ENCODE peak calls at places on chromosomes 6 and 20, in eight cellular contexts. One of them, this sample, is unnamed.

GRCh38 chr20:18496740-18497592 is at the start of gene RBBP9:
- DNase-seq in A549: peak
- DNase-seq in fibroblast of the conjunctiva: peak
- DNase-seq in anterior cingulate cortex: peak
- DNase-seq in stimulated activated CD4-positive, alpha-beta T cell treated with anti-CD3 and anti-CD28 coated beads, Interleukin-12 subunit alpha, Interleukin-12 subunit beta, amount 100 ng/mL, for 4 hours: peak
- DNase-seq in cardiac fibroblast: peak
- DNase-seq in ELR: peak
- DNase-seq in NCI-H82: peak
- DNase-seq in this sample: peak

GRCh38 chr20:3670945-3671344 is 7.7 kb upstream of the GFRA4 start:
- DNase-seq in fibroblast of the conjunctiva: no peak
- DNase-seq in anterior cingulate cortex: no peak
- DNase-seq in cardiac fibroblast: no peak
- DNase-seq in NCI-H82: no peak
- DNase-seq in stimulated activated CD4-positive, alpha-beta T cell treated with anti-CD3 and anti-CD28 coated beads, Interleukin-12 subunit alpha, Interleukin-12 subunit beta, amount 100 ng/mL, for 4 hours: no peak
- DNase-seq in A549: no peak
- DNase-seq in ELR: no peak
- DNase-seq in this sample: no peak

GRCh38 chr6:125008957-125009356 is 46.7 kb downstream of the RNF217 start:
- DNase-seq in cardiac fibroblast: no peak
- DNase-seq in stimulated activated CD4-positive, alpha-beta T cell treated with anti-CD3 and anti-CD28 coated beads, Interleukin-12 subunit alpha, Interleukin-12 subunit beta, amount 100 ng/mL, for 4 hours: no peak
- DNase-seq in anterior cingulate cortex: no peak
- DNase-seq in A549: no peak
- DNase-seq in NCI-H82: no peak
- DNase-seq in fibroblast of the conjunctiva: no peak
- DNase-seq in ELR: no peak
- DNase-seq in this sample: no peak

GRCh38 chr6:134585529-134585873 is 267.6 kb upstream of the SGK1 start:
- DNase-seq in fibroblast of the conjunctiva: no peak
- DNase-seq in ELR: no peak
- DNase-seq in anterior cingulate cortex: no peak
- DNase-seq in NCI-H82: no peak
- DNase-seq in stimulated activated CD4-positive, alpha-beta T cell treated with anti-CD3 and anti-CD28 coated beads, Interleukin-12 subunit alpha, Interleukin-12 subunit beta, amount 100 ng/mL, for 4 hours: no peak
- DNase-seq in cardiac fibroblast: no peak
- DNase-seq in A549: no peak
- DNase-seq in this sample: no peak

GRCh38 chr20:51456511-51457280 is 85.8 kb downstream of the NFATC2 start:
- DNase-seq in cardiac fibroblast: peak
- DNase-seq in anterior cingulate cortex: peak
- DNase-seq in NCI-H82: peak
- DNase-seq in fibroblast of the conjunctiva: peak
- DNase-seq in A549: peak
- DNase-seq in stimulated activated CD4-positive, alpha-beta T cell treated with anti-CD3 and anti-CD28 coated beads, Interleukin-12 subunit alpha, Interleukin-12 subunit beta, amount 100 ng/mL, for 4 hours: no peak
- DNase-seq in ELR: peak
- DNase-seq in this sample: peak

GRCh38 chr6:57324538-57324937 is 7.1 kb downstream of the PRIM2 start:
- DNase-seq in anterior cingulate cortex: no peak
- DNase-seq in NCI-H82: no peak
- DNase-seq in A549: no peak
- DNase-seq in cardiac fibroblast: peak
- DNase-seq in stimulated activated CD4-positive, alpha-beta T cell treated with anti-CD3 and anti-CD28 coated beads, Interleukin-12 subunit alpha, Interleukin-12 subunit beta, amount 100 ng/mL, for 4 hours: no peak
- DNase-seq in fibroblast of the conjunctiva: no peak
- DNase-seq in ELR: peak
- DNase-seq in this sample: peak

GRCh38 chr6:42714098-42714761 is 8.2 kb downstream of the PRPH2 start:
- DNase-seq in anterior cingulate cortex: no peak
- DNase-seq in A549: no peak
- DNase-seq in fibroblast of the conjunctiva: peak
- DNase-seq in ELR: peak
- DNase-seq in stimulated activated CD4-positive, alpha-beta T cell treated with anti-CD3 and anti-CD28 coated beads, Interleukin-12 subunit alpha, Interleukin-12 subunit beta, amount 100 ng/mL, for 4 hours: no peak
- DNase-seq in NCI-H82: no peak
- DNase-seq in cardiac fibroblast: peak
- DNase-seq in this sample: no peak

GRCh38 chr20:63165538-63166422 is 50.2 kb downstream of the YTHDF1 start:
- DNase-seq in cardiac fibroblast: no peak
- DNase-seq in stimulated activated CD4-positive, alpha-beta T cell treated with anti-CD3 and anti-CD28 coated beads, Interleukin-12 subunit alpha, Interleukin-12 subunit beta, amount 100 ng/mL, for 4 hours: no peak
- DNase-seq in ELR: no peak
- DNase-seq in fibroblast of the conjunctiva: no peak
- DNase-seq in NCI-H82: no peak
- DNase-seq in A549: no peak
- DNase-seq in anterior cingulate cortex: no peak
- DNase-seq in this sample: no peak

GRCh38 chr6:137025786-137026730 is 18.7 kb downstream of the IL20RA start:
- DNase-seq in NCI-H82: no peak
- DNase-seq in stimulated activated CD4-positive, alpha-beta T cell treated with anti-CD3 and anti-CD28 coated beads, Interleukin-12 subunit alpha, Interleukin-12 subunit beta, amount 100 ng/mL, for 4 hours: no peak
- DNase-seq in fibroblast of the conjunctiva: no peak
- DNase-seq in anterior cingulate cortex: no peak
- DNase-seq in ELR: peak
- DNase-seq in A549: no peak
- DNase-seq in cardiac fibroblast: no peak
- DNase-seq in this sample: no peak

GRCh38 chr6:146444195-146444594 is 99.4 kb upstream of the RAB32 start:
- DNase-seq in NCI-H82: peak
- DNase-seq in A549: no peak
- DNase-seq in ELR: no peak
- DNase-seq in cardiac fibroblast: no peak
- DNase-seq in fibroblast of the conjunctiva: no peak
- DNase-seq in anterior cingulate cortex: no peak
- DNase-seq in stimulated activated CD4-positive, alpha-beta T cell treated with anti-CD3 and anti-CD28 coated beads, Interleukin-12 subunit alpha, Interleukin-12 subunit beta, amount 100 ng/mL, for 4 hours: no peak
- DNase-seq in this sample: no peak

GRCh38 chr6:135334169-135334568 is 153.1 kb downstream of the MYB start:
- DNase-seq in stimulated activated CD4-positive, alpha-beta T cell treated with anti-CD3 and anti-CD28 coated beads, Interleukin-12 subunit alpha, Interleukin-12 subunit beta, amount 100 ng/mL, for 4 hours: no peak
- DNase-seq in NCI-H82: no peak
- DNase-seq in fibroblast of the conjunctiva: no peak
- DNase-seq in A549: no peak
- DNase-seq in ELR: peak
- DNase-seq in cardiac fibroblast: peak
- DNase-seq in anterior cingulate cortex: no peak
- DNase-seq in this sample: no peak

GRCh38 chr6:89729818-89730217 is 89.8 kb downstream of the MDN1 start:
- DNase-seq in anterior cingulate cortex: no peak
- DNase-seq in fibroblast of the conjunctiva: no peak
- DNase-seq in cardiac fibroblast: no peak
- DNase-seq in ELR: no peak
- DNase-seq in stimulated activated CD4-positive, alpha-beta T cell treated with anti-CD3 and anti-CD28 coated beads, Interleukin-12 subunit alpha, Interleukin-12 subunit beta, amount 100 ng/mL, for 4 hours: no peak
- DNase-seq in A549: no peak
- DNase-seq in NCI-H82: no peak
- DNase-seq in this sample: no peak

GRCh38 chr6:7846971-7847818 is 63.4 kb downstream of the TXNDC5 start:
- DNase-seq in fibroblast of the conjunctiva: peak
- DNase-seq in ELR: no peak
- DNase-seq in anterior cingulate cortex: no peak
- DNase-seq in stimulated activated CD4-positive, alpha-beta T cell treated with anti-CD3 and anti-CD28 coated beads, Interleukin-12 subunit alpha, Interleukin-12 subunit beta, amount 100 ng/mL, for 4 hours: no peak
- DNase-seq in NCI-H82: no peak
- DNase-seq in cardiac fibroblast: peak
- DNase-seq in A549: no peak
- DNase-seq in this sample: no peak

GRCh38 chr6:4665489-4666417 is 110.5 kb upstream of the CDYL start:
- DNase-seq in cardiac fibroblast: peak
- DNase-seq in anterior cingulate cortex: no peak
- DNase-seq in A549: no peak
- DNase-seq in NCI-H82: no peak
- DNase-seq in stimulated activated CD4-positive, alpha-beta T cell treated with anti-CD3 and anti-CD28 coated beads, Interleukin-12 subunit alpha, Interleukin-12 subunit beta, amount 100 ng/mL, for 4 hours: no peak
- DNase-seq in fibroblast of the conjunctiva: no peak
- DNase-seq in ELR: no peak
- DNase-seq in this sample: no peak

This sample was measured in midbrain.